ENCODE peak calls at places on chromosome 13, in nine cellular contexts. S is Peyer's patch; I is cardiac fibroblast; U is stimulated activated CD4-positive, alpha-beta T cell treated with anti-CD3 and anti-CD28 coated beads, Interleukin-1b, Interleukin-23, amount 100 ng/mL, for 24 hours; B is GOT3; M is right lobe of liver; N is T47D; V is caudate nucleus; A is pulmonary artery endothelial cell. F is an unnamed sample.
A peak's percentile ranks its signal among the peaks of the same experiment; 100 is the strongest.

GRCh38 chr13:78712866-78713265 is 53.9 kb upstream of the OBI1 start:
- DNase-seq in S (no peak), I (no peak), U (no peak), B (no peak), M (no peak), N (no peak), V (no peak), A (no peak), F (no peak)

GRCh38 chr13:69580255-69580654 is 527.4 kb upstream of the ATXN8OS start:
- DNase-seq in S (no peak), I (no peak), U (no peak), B (no peak), M (no peak), N (no peak), V (no peak), A (no peak), F (no peak)

GRCh38 chr13:111531505-111531904 is 211.1 kb downstream of the TEX29 start:
- DNase-seq in S (no peak), I (peak; percentile 8), U (no peak), B (no peak), M (no peak), N (no peak), V (no peak), A (no peak), F (no peak)

GRCh38 chr13:99103536-99103935 is 97.1 kb upstream of the UBAC2 start:
- DNase-seq in S (no peak), I (no peak), U (no peak), B (no peak), M (no peak), N (no peak), V (no peak), A (no peak), F (no peak)

GRCh38 chr13:43567608-43568007 is 219.2 kb downstream of the ENOX1 start:
- DNase-seq in S (no peak), I (peak; percentile 54), U (no peak), B (no peak), M (no peak), N (no peak), V (no peak), A (no peak), F (no peak)

GRCh38 chr13:92573467-92574057 is 653.0 kb upstream of the GPC6 start:
- DNase-seq in S (no peak), I (peak; percentile 2), U (no peak), B (no peak), M (no peak), N (no peak), V (no peak), A (no peak), F (no peak)

GRCh38 chr13:30872685-30873443 is 33.2 kb upstream of the MEDAG start:
- DNase-seq in S (no peak), I (peak; percentile 83), U (no peak), B (peak; percentile 28), M (no peak), N (no peak), V (peak; percentile 24), A (peak; percentile 93), F (peak; percentile 60)

GRCh38 chr13:48655291-48655690 is 1.6 kb downstream of the CYSLTR2 start:
- DNase-seq in S (no peak), I (no peak), U (no peak), B (no peak), M (no peak), N (no peak), V (no peak), A (no peak), F (no peak)

GRCh38 chr13:80430561-80430960 is 89.6 kb upstream of the SPRY2 start:
- DNase-seq in S (no peak), I (peak; percentile 29), U (no peak), B (no peak), M (no peak), N (no peak), V (no peak), A (no peak), F (no peak)

GRCh38 chr13:80382576-80382975 is 41.6 kb upstream of the SPRY2 start:
- DNase-seq in S (no peak), I (no peak), U (no peak), B (no peak), M (no peak), N (no peak), V (no peak), A (no peak), F (no peak)

GRCh38 chr13:90485441-90485840 is 862.0 kb upstream of the MIR17HG start:
- DNase-seq in S (no peak), I (peak; percentile 88), U (no peak), B (no peak), M (no peak), N (no peak), V (no peak), A (no peak), F (no peak)

GRCh38 chr13:114067381-114067885 is 65.0 kb downstream of the RASA3 start:
- DNase-seq in S (no peak), I (peak; percentile 60), U (peak; percentile 30), B (no peak), M (peak; percentile 48), N (no peak), V (no peak), A (no peak), F (no peak)

GRCh38 chr13:94345374-94346195 is 133.9 kb downstream of the DCT start:
- DNase-seq in S (no peak), I (peak; percentile 58), U (no peak), B (no peak), M (no peak), N (no peak), V (no peak), A (peak; percentile 27), F (no peak)

GRCh38 chr13:74015137-74015536 is 119.1 kb downstream of the KLF12 start:
- DNase-seq in S (no peak), I (peak; percentile 41), U (no peak), B (no peak), M (no peak), N (no peak), V (no peak), A (no peak), F (no peak)

GRCh38 chr13:95199896-95200295 is 101.4 kb downstream of the ABCC4 start:
- DNase-seq in S (no peak), I (no peak), U (no peak), B (no peak), M (no peak), N (no peak), V (no peak), A (no peak), F (no peak)

GRCh38 chr13:51524312-51524711 is 60.0 kb upstream of the WDFY2 start:
- DNase-seq in S (no peak), I (peak; percentile 55), U (no peak), B (no peak), M (peak; percentile 60), N (no peak), V (no peak), A (no peak), F (no peak)

GRCh38 chr13:51006067-51006800 is 96.6 kb downstream of the RNASEH2B start:
- DNase-seq in S (no peak), I (peak; percentile 19), U (no peak), B (no peak), M (no peak), N (no peak), V (no peak), A (no peak), F (no peak)

GRCh38 chr13:40518481-40518882 is 148.0 kb downstream of the FOXO1 start:
- DNase-seq in S (no peak), I (no peak), U (peak; percentile 74), B (no peak), M (no peak), N (no peak), V (no peak), A (no peak), F (no peak)

GRCh38 chr13:46307554-46307953 is 79.5 kb downstream of the RUBCNL start:
- DNase-seq in S (no peak), I (no peak), U (no peak), B (no peak), M (no peak), N (no peak), V (no peak), A (no peak), F (no peak)

GRCh38 chr13:78976696-78977095 is 317.7 kb upstream of the OBI1 start:
- DNase-seq in S (no peak), I (no peak), U (no peak), B (no peak), M (no peak), N (no peak), V (no peak), A (no peak), F (no peak)

GRCh38 chr13:95921485-95921884 is 131.7 kb downstream of the UGGT2 start:
- DNase-seq in S (no peak), I (peak; percentile 23), U (no peak), B (no peak), M (no peak), N (no peak), V (no peak), A (no peak), F (no peak)

GRCh38 chr13:75843033-75843432 is 206.9 kb downstream of the LMO7 start:
- DNase-seq in S (no peak), I (no peak), U (no peak), B (no peak), M (no peak), N (no peak), V (no peak), A (no peak), F (no peak)

GRCh38 chr13:40273173-40274000 is 393.1 kb downstream of the FOXO1 start:
- DNase-seq in S (no peak), I (no peak), U (no peak), B (no peak), M (no peak), N (no peak), V (peak; percentile 34), A (no peak), F (peak; percentile 56)

GRCh38 chr13:106919638-106920037 is 351.7 kb upstream of the ARGLU1 start:
- DNase-seq in S (no peak), I (peak; percentile 24), U (no peak), B (no peak), M (peak; percentile 60), N (no peak), V (no peak), A (peak; percentile 98), F (no peak)

GRCh38 chr13:85230754-85231153 is 568.5 kb downstream of the SLITRK6 start:
- DNase-seq in S (no peak), I (no peak), U (no peak), B (no peak), M (no peak), N (no peak), V (no peak), A (no peak), F (no peak)

GRCh38 chr13:86569119-86569518 is 769.9 kb upstream of the SLITRK6 start:
- DNase-seq in S (no peak), I (no peak), U (no peak), B (no peak), M (no peak), N (no peak), V (no peak), A (no peak), F (no peak)

GRCh38 chr13:33725340-33725739 is 92.6 kb upstream of the RFC3 start:
- DNase-seq in S (no peak), I (no peak), U (no peak), B (no peak), M (no peak), N (no peak), V (no peak), A (no peak), F (no peak)

GRCh38 chr13:102326381-102327118 is 75.3 kb downstream of the FGF14 start:
- DNase-seq in S (no peak), I (no peak), U (no peak), B (no peak), M (no peak), N (no peak), V (no peak), A (no peak), F (no peak)

GRCh38 chr13:111065698-111066097 is 49.4 kb upstream of the ARHGEF7 start:
- DNase-seq in S (no peak), I (no peak), U (no peak), B (no peak), M (no peak), N (no peak), V (no peak), A (no peak), F (no peak)

GRCh38 chr13:75372923-75373841 is 108.8 kb downstream of the TBC1D4 start:
- DNase-seq in S (no peak), I (peak; percentile 33), U (no peak), B (no peak), M (no peak), N (no peak), V (no peak), A (no peak), F (no peak)

GRCh38 chr13:98103531-98103930 is 39.4 kb upstream of the FARP1 start:
- DNase-seq in S (no peak), I (no peak), U (no peak), B (no peak), M (no peak), N (no peak), V (no peak), A (no peak), F (no peak)

F was measured in dorsolateral prefrontal cortex.